ENCODE peak calls at places on chromosome 13, in eight cellular contexts. One of them, this sample, is unnamed.

GRCh38 chr13:108060111-108060510 is 155.2 kb downstream of the LIG4 start:
- DNase-seq in ascending aorta: no peak
- DNase-seq in cardiac muscle cell: no peak
- DNase-seq in stimulated activated CD8-positive, alpha-beta memory T cell treated with anti-CD3 and anti-CD28 coated beads, Interleukin-4, amount 100 ng/mL, for 4 hours: no peak
- DNase-seq in effector memory CD8-positive, alpha-beta T cell: no peak
- DNase-seq in activated CD4-positive, alpha-beta T cell treated with anti-CD3 and anti-CD28 coated beads for 48 hours: no peak
- DNase-seq in fibroblast of lung: no peak
- DNase-seq in activated gamma-delta T cell treated with anti-CD3 and anti-CD28 coated beads, Interleukin-2, amount 50 U/mL, for 16 hours: no peak
- DNase-seq in this sample: no peak

GRCh38 chr13:77853701-77854100 is 64.9 kb downstream of the EDNRB start:
- DNase-seq in stimulated activated CD8-positive, alpha-beta memory T cell treated with anti-CD3 and anti-CD28 coated beads, Interleukin-4, amount 100 ng/mL, for 4 hours: no peak
- DNase-seq in fibroblast of lung: no peak
- DNase-seq in cardiac muscle cell: no peak
- DNase-seq in effector memory CD8-positive, alpha-beta T cell: no peak
- DNase-seq in ascending aorta: no peak
- DNase-seq in activated gamma-delta T cell treated with anti-CD3 and anti-CD28 coated beads, Interleukin-2, amount 50 U/mL, for 16 hours: no peak
- DNase-seq in activated CD4-positive, alpha-beta T cell treated with anti-CD3 and anti-CD28 coated beads for 48 hours: no peak
- DNase-seq in this sample: no peak

GRCh38 chr13:62908321-62908720 is 1492.7 kb upstream of the PCDH20 start:
- DNase-seq in activated CD4-positive, alpha-beta T cell treated with anti-CD3 and anti-CD28 coated beads for 48 hours: no peak
- DNase-seq in fibroblast of lung: no peak
- DNase-seq in stimulated activated CD8-positive, alpha-beta memory T cell treated with anti-CD3 and anti-CD28 coated beads, Interleukin-4, amount 100 ng/mL, for 4 hours: no peak
- DNase-seq in ascending aorta: no peak
- DNase-seq in effector memory CD8-positive, alpha-beta T cell: no peak
- DNase-seq in cardiac muscle cell: no peak
- DNase-seq in activated gamma-delta T cell treated with anti-CD3 and anti-CD28 coated beads, Interleukin-2, amount 50 U/mL, for 16 hours: no peak
- DNase-seq in this sample: no peak

GRCh38 chr13:101903890-101904289 is 451.4 kb downstream of the ITGBL1 start:
- DNase-seq in activated gamma-delta T cell treated with anti-CD3 and anti-CD28 coated beads, Interleukin-2, amount 50 U/mL, for 16 hours: no peak
- DNase-seq in cardiac muscle cell: no peak
- DNase-seq in activated CD4-positive, alpha-beta T cell treated with anti-CD3 and anti-CD28 coated beads for 48 hours: no peak
- DNase-seq in effector memory CD8-positive, alpha-beta T cell: no peak
- DNase-seq in ascending aorta: no peak
- DNase-seq in stimulated activated CD8-positive, alpha-beta memory T cell treated with anti-CD3 and anti-CD28 coated beads, Interleukin-4, amount 100 ng/mL, for 4 hours: no peak
- DNase-seq in fibroblast of lung: no peak
- DNase-seq in this sample: no peak

GRCh38 chr13:28324181-28324789 is 170.6 kb downstream of the FLT1 start:
- DNase-seq in activated gamma-delta T cell treated with anti-CD3 and anti-CD28 coated beads, Interleukin-2, amount 50 U/mL, for 16 hours: peak; percentile 20
- DNase-seq in ascending aorta: peak; percentile 72
- DNase-seq in fibroblast of lung: peak; percentile 72
- DNase-seq in activated CD4-positive, alpha-beta T cell treated with anti-CD3 and anti-CD28 coated beads for 48 hours: peak; percentile 65
- DNase-seq in cardiac muscle cell: peak; percentile 82
- DNase-seq in stimulated activated CD8-positive, alpha-beta memory T cell treated with anti-CD3 and anti-CD28 coated beads, Interleukin-4, amount 100 ng/mL, for 4 hours: peak; percentile 2
- DNase-seq in effector memory CD8-positive, alpha-beta T cell: peak; percentile 38
- DNase-seq in this sample: peak; percentile 47

GRCh38 chr13:87331178-87331577 is 340.0 kb upstream of the SLITRK5 start:
- DNase-seq in activated gamma-delta T cell treated with anti-CD3 and anti-CD28 coated beads, Interleukin-2, amount 50 U/mL, for 16 hours: no peak
- DNase-seq in ascending aorta: no peak
- DNase-seq in cardiac muscle cell: no peak
- DNase-seq in stimulated activated CD8-positive, alpha-beta memory T cell treated with anti-CD3 and anti-CD28 coated beads, Interleukin-4, amount 100 ng/mL, for 4 hours: no peak
- DNase-seq in activated CD4-positive, alpha-beta T cell treated with anti-CD3 and anti-CD28 coated beads for 48 hours: no peak
- DNase-seq in effector memory CD8-positive, alpha-beta T cell: no peak
- DNase-seq in fibroblast of lung: peak; percentile 74
- DNase-seq in this sample: no peak

GRCh38 chr13:36965767-36966166 is 33.4 kb downstream of the ALG5 start:
- DNase-seq in fibroblast of lung: peak; percentile 46
- DNase-seq in ascending aorta: no peak
- DNase-seq in stimulated activated CD8-positive, alpha-beta memory T cell treated with anti-CD3 and anti-CD28 coated beads, Interleukin-4, amount 100 ng/mL, for 4 hours: no peak
- DNase-seq in cardiac muscle cell: no peak
- DNase-seq in activated gamma-delta T cell treated with anti-CD3 and anti-CD28 coated beads, Interleukin-2, amount 50 U/mL, for 16 hours: no peak
- DNase-seq in effector memory CD8-positive, alpha-beta T cell: no peak
- DNase-seq in activated CD4-positive, alpha-beta T cell treated with anti-CD3 and anti-CD28 coated beads for 48 hours: no peak
- DNase-seq in this sample: no peak

GRCh38 chr13:76845367-76845766 is 40.8 kb downstream of the KCTD12 start:
- DNase-seq in cardiac muscle cell: no peak
- DNase-seq in fibroblast of lung: no peak
- DNase-seq in ascending aorta: no peak
- DNase-seq in stimulated activated CD8-positive, alpha-beta memory T cell treated with anti-CD3 and anti-CD28 coated beads, Interleukin-4, amount 100 ng/mL, for 4 hours: no peak
- DNase-seq in activated gamma-delta T cell treated with anti-CD3 and anti-CD28 coated beads, Interleukin-2, amount 50 U/mL, for 16 hours: no peak
- DNase-seq in effector memory CD8-positive, alpha-beta T cell: no peak
- DNase-seq in activated CD4-positive, alpha-beta T cell treated with anti-CD3 and anti-CD28 coated beads for 48 hours: no peak
- DNase-seq in this sample: no peak

GRCh38 chr13:111387026-111387871 is 66.8 kb downstream of the TEX29 start:
- DNase-seq in fibroblast of lung: no peak
- DNase-seq in activated gamma-delta T cell treated with anti-CD3 and anti-CD28 coated beads, Interleukin-2, amount 50 U/mL, for 16 hours: no peak
- DNase-seq in activated CD4-positive, alpha-beta T cell treated with anti-CD3 and anti-CD28 coated beads for 48 hours: no peak
- DNase-seq in stimulated activated CD8-positive, alpha-beta memory T cell treated with anti-CD3 and anti-CD28 coated beads, Interleukin-4, amount 100 ng/mL, for 4 hours: no peak
- DNase-seq in effector memory CD8-positive, alpha-beta T cell: no peak
- DNase-seq in ascending aorta: peak; percentile 8
- DNase-seq in cardiac muscle cell: no peak
- DNase-seq in this sample: no peak

GRCh38 chr13:86446311-86446710 is 647.1 kb upstream of the SLITRK6 start:
- DNase-seq in fibroblast of lung: peak; percentile 58
- DNase-seq in effector memory CD8-positive, alpha-beta T cell: no peak
- DNase-seq in activated CD4-positive, alpha-beta T cell treated with anti-CD3 and anti-CD28 coated beads for 48 hours: no peak
- DNase-seq in ascending aorta: no peak
- DNase-seq in stimulated activated CD8-positive, alpha-beta memory T cell treated with anti-CD3 and anti-CD28 coated beads, Interleukin-4, amount 100 ng/mL, for 4 hours: no peak
- DNase-seq in activated gamma-delta T cell treated with anti-CD3 and anti-CD28 coated beads, Interleukin-2, amount 50 U/mL, for 16 hours: no peak
- DNase-seq in cardiac muscle cell: no peak
- DNase-seq in this sample: no peak

This sample was measured in left lung.